ENCODE peak calls at places on chromosomes 5 and 9, in seven cellular contexts. M is GM23248; C is CD4-positive, CD25-positive, alpha-beta regulatory T cell; K is cardiac muscle cell; L is lung; V is colonic mucosa; X is MM.1S. F is an unnamed sample. For H3K4me1 and H3K9me3, the result is how much of the 10 kb centered on the place peaks cover.

GRCh38 chr5:84382363-84383295 is 2.1 kb downstream of the EDIL3 start:
- DNase-seq in X (no peak), L (no peak), M (peak), K (peak), V (peak), C (no peak), F (no peak)

GRCh38 chr5:149809919-149810691 is 80.0 kb downstream of the PPARGC1B start:
- DNase-seq in K (no peak), M (no peak), L (peak), V (no peak), C (no peak), X (no peak), F (no peak)

GRCh38 chr9:126378761-126379160 is 52.1 kb downstream of the MVB12B start:
- DNase-seq in L (no peak), V (peak), X (no peak), M (no peak), K (no peak), C (no peak), F (no peak)

GRCh38 chr5:102781359-102781758 is 26.3 kb downstream of the PAM start:
- DNase-seq in V (no peak), K (no peak), C (no peak), M (no peak), L (no peak), X (no peak), F (no peak)

GRCh38 chr9:124723352-124723751 is 47.8 kb downstream of the NR6A1 start:
- DNase-seq in V (no peak), X (no peak), C (no peak), L (no peak), M (no peak), K (no peak), F (no peak)

GRCh38 chr9:26477963-26478362 is 414.6 kb downstream of the CAAP1 start:
- DNase-seq in C (no peak), X (no peak), K (no peak), L (no peak), V (no peak), M (no peak), F (no peak)

GRCh38 chr9:4965174-4965821 is 19.8 kb upstream of the JAK2 start:
- DNase-seq in X (no peak), K (no peak), M (no peak), C (no peak), L (no peak), V (no peak), F (no peak)

GRCh38 chr9:37715991-37716505 is 37.6 kb upstream of the TRMT10B start:
- DNase-seq in C (no peak), V (no peak), K (no peak), L (no peak), X (no peak), M (no peak), F (no peak)

GRCh38 chr5:172801184-172801671 is 30.2 kb upstream of the DUSP1 start:
- DNase-seq in M (peak), K (peak), V (no peak), X (no peak), L (no peak), C (no peak), F (peak)

GRCh38 chr9:86406366-86406765 is 52.2 kb upstream of the TUT7 start:
- DNase-seq in C (no peak), X (no peak), L (no peak), K (peak), V (no peak), M (peak), F (peak)

GRCh38 chr5:176747670-176748072 is 62.7 kb upstream of the UNC5A start:
- DNase-seq in L (no peak), V (peak), C (no peak), K (no peak), X (no peak), M (no peak), F (no peak)

GRCh38 chr9:754150-754931 is 87.2 kb upstream of the DMRT1 start:
- DNase-seq in C (no peak), K (no peak), L (no peak), V (no peak), X (no peak), M (no peak), F (no peak)

GRCh38 chr9:78821126-78821822 is 524.3 kb downstream of the PSAT1 start:
- DNase-seq in V (no peak), L (no peak), C (no peak), M (peak), X (peak), K (peak), F (peak)

GRCh38 chr9:20442461-20443319 is 179.6 kb downstream of the MLLT3 start:
- DNase-seq in V (no peak), L (no peak), K (no peak), X (no peak), M (no peak), C (no peak), F (no peak)

GRCh38 chr5:55159763-55160492 is at the start of gene GPX8:
- DNase-seq in M (peak), C (no peak), X (peak), V (peak), L (no peak), K (peak), F (no peak)

GRCh38 chr5:73701566-73701965 is 75.6 kb downstream of the ARHGEF28 start:
- DNase-seq in V (no peak), X (no peak), C (no peak), K (no peak), L (no peak), M (peak), F (peak)

GRCh38 chr9:133168432-133168831 is 4.7 kb upstream of the GBGT1 start:
- DNase-seq in L (no peak), V (peak), M (peak), C (no peak), X (no peak), K (no peak), F (no peak)

GRCh38 chr9:24616858-24617257 is 71.2 kb upstream of the IZUMO3 start:
- DNase-seq in X (no peak), M (no peak), C (no peak), V (no peak), K (no peak), L (no peak), F (no peak)

GRCh38 chr5:63963080-63963735 is 963 bp upstream of the HTR1A start:
- DNase-seq in K (peak), X (peak), C (no peak), L (peak), V (peak), M (peak), F (peak)

GRCh38 chr9:74598874-74599273 is 101.7 kb downstream of the RORB start:
- DNase-seq in C (no peak), K (no peak), V (no peak), M (no peak), X (no peak), L (no peak), F (no peak)

GRCh38 chr5:113082547-113082905 is 105.9 kb downstream of the DCP2 start:
- DNase-seq in L (no peak), V (no peak), C (no peak), M (no peak), X (no peak), K (no peak), F (no peak)

GRCh38 chr5:96219580-96220281 is 213.3 kb downstream of the PCSK1 start:
- DNase-seq in K (peak), L (no peak), X (no peak), C (no peak), V (no peak), M (peak), F (no peak)

GRCh38 chr9:88481933-88482332 is 53.0 kb upstream of the NXNL2 start:
- DNase-seq in K (no peak), C (no peak), V (no peak), X (no peak), L (no peak), M (no peak), F (no peak)

GRCh38 chr9:119639287-119639955 is 270.2 kb upstream of the BRINP1 start:
- DNase-seq in V (no peak), L (no peak), K (no peak), M (peak), X (no peak), C (no peak), F (no peak)

GRCh38 chr9:134325096-134325812 is 1.0 kb upstream of the RXRA start:
- DNase-seq in L (peak), C (no peak), M (peak), X (peak), V (peak), K (peak), F (no peak)

GRCh38 chr9:112437406-112437805 is 49.2 kb upstream of the KIAA1958 start:
- DNase-seq in V (no peak), C (no peak), L (no peak), K (no peak), M (no peak), X (no peak), F (no peak)

GRCh38 chr9:13267743-13268142 is 11.7 kb downstream of the MPDZ start:
- DNase-seq in V (no peak), X (no peak), L (no peak), C (no peak), K (peak), M (peak), F (no peak)

GRCh38 chr5:149792963-149793362 is 62.9 kb downstream of the PPARGC1B start:
- DNase-seq in X (no peak), K (no peak), V (no peak), M (peak), L (no peak), C (no peak), F (no peak)

GRCh38 chr9:87581513-87581912 is 83.8 kb downstream of the DAPK1 start:
- DNase-seq in C (no peak), L (no peak), X (no peak), M (no peak), K (peak), V (no peak), F (no peak)

GRCh38 chr5:180802325-180803180 is at the start of gene MGAT1:
- DNase-seq in M (peak), X (peak), C (peak), L (peak), K (peak), V (peak), F (no peak)

GRCh38 chr5:68129364-68129763 is 86.2 kb upstream of the PIK3R1 start:
- DNase-seq in K (no peak), L (no peak), C (no peak), X (no peak), V (no peak), M (no peak), F (no peak)

GRCh38 chr5:61673007-61673735 is 341.1 kb downstream of the ZSWIM6 start:
- DNase-seq in X (no peak), K (no peak), C (no peak), M (peak), L (no peak), V (peak), F (no peak)

GRCh38 chr9:89878687-89879086 is 273.9 kb downstream of the GADD45G start:
- DNase-seq in C (no peak), X (no peak), L (peak), K (no peak), M (no peak), V (no peak), F (no peak)

GRCh38 chr5:94159144-94159543 is 417.7 kb upstream of the POU5F2 start:
- DNase-seq in X (no peak), C (no peak), L (no peak), K (no peak), V (no peak), M (peak), F (no peak)

GRCh38 chr9:133532937-133533668 is 1.4 kb upstream of the ADAMTSL2 start:
- DNase-seq in V (peak), X (peak), C (peak), M (peak), L (peak), K (peak), F (no peak)

GRCh38 chr5:149172261-149172660 is 31.0 kb downstream of the ABLIM3 start:
- DNase-seq in L (no peak), C (no peak), M (peak), X (no peak), V (no peak), K (peak), F (peak)

GRCh38 chr5:146703899-146704298 is 174.7 kb downstream of the PPP2R2B start:
- DNase-seq in C (no peak), K (no peak), M (peak), X (no peak), V (no peak), L (no peak), F (peak)

GRCh38 chr5:92424785-92425426 is 1041.8 kb upstream of the ARRDC3 start:
- DNase-seq in M (no peak), C (no peak), K (no peak), V (no peak), X (no peak), L (no peak), F (no peak)

GRCh38 chr9:69809304-69809863 is 11.2 kb upstream of the CFAP95 start:
- DNase-seq in K (peak), V (no peak), C (no peak), X (no peak), L (no peak), M (peak), F (no peak)
- H3K4me3 ChIP-seq in K (no peak), V (no peak), C (no peak), X (no peak), L (no peak), M (no peak), F (no peak)

GRCh38 chr5:143397302-143398052 is 6.0 kb downstream of the NR3C1 start:
- DNase-seq in C (no peak), L (no peak), M (no peak), X (peak), V (no peak), K (no peak), F (no peak)
- H3K4me1 ChIP-seq in C (half or more), L (under half), M (under half), X (under half), V (under half), K (under half), F (under half)

DNA sequence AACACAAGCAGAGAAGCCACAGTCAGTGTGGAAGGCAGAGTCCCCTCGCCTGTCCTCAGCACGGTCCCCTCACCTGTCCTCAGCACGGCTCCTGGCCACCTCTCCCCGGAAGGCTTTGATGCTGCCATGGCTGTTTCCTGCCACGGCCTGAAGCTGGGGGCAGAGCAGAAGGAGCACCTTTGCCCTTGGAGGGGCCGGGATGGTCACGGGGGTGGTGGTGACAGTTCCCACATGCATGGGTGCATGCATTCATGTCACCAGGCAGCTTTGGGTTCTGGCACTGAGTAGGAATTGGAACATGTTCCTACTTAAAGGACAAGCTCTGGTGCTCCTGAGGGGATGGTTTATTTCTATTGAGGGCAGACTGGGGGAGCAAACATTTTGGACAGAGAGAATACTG is 57.8 kb upstream of the PHYKPL start:
- DNase-seq in K (no peak), M (no peak), X (no peak), C (no peak), L (no peak), V (no peak), F (no peak)
- H3K9me3 ChIP-seq in K (under half), M (under half), X (under half), C (under half), L (under half), V (under half), F (under half)

DNA sequence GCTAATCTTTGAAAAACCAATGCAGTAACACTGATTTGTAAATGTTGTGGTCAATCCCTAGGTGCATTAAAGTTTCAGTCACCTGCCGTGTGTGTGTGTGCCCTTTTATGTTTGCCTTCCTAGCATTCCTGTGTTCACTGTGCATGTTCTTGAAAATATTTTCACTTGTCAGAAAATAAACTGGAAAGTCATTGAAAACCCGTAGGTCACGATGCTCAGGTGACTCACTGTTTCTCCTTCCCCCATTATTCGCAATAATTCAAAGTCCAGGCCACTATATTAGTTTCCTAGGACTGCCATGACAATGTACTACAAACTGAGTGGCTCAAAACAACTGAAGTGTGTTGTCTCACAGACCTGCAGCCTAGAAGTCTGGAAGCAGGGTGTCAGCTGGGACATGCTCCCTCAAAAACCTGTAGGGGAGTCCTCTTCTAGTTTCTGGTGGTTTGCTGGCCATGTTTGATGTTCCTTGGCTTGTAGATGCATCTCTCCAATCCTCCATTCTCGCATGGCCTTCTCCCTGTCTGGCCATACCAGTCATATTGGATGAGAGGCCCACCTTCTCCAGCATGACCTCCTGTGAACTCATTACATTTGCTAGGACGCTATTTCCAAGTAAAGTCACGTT is 29.3 kb downstream of the MARVELD2 start:
- DNase-seq in K (no peak), M (no peak), C (no peak), V (no peak), X (no peak), L (peak), F (no peak)
- H3K4me3 ChIP-seq in K (no peak), M (no peak), C (no peak), V (no peak), X (no peak), L (no peak), F (no peak)

GRCh38 chr5:65927497-65928340 is 1.3 kb downstream of the ERBIN start:
- DNase-seq in X (peak), L (no peak), V (peak), K (peak), C (peak), M (peak), F (no peak)
- H3K4me1 ChIP-seq in X (under half), L (under half), V (under half), K (under half), C (under half), M (under half), F (under half)

GRCh38 chr9:137971477-137972138 is 94.0 kb downstream of the CACNA1B start:
- DNase-seq in L (no peak), K (no peak), C (no peak), X (no peak), M (no peak), V (no peak), F (no peak)

GRCh38 chr9:137972355-137972987 is 94.9 kb downstream of the CACNA1B start:
- DNase-seq in C (no peak), L (no peak), K (no peak), M (no peak), V (no peak), X (no peak), F (no peak)

GRCh38 chr9:137969685-137970084 is 92.1 kb downstream of the CACNA1B start:
- DNase-seq in K (no peak), M (no peak), V (no peak), L (no peak), X (no peak), C (no peak), F (no peak)

GRCh38 chr9:137970098-137970497 is 92.5 kb downstream of the CACNA1B start:
- DNase-seq in K (no peak), L (no peak), C (no peak), X (no peak), V (no peak), M (no peak), F (no peak)

DNA sequence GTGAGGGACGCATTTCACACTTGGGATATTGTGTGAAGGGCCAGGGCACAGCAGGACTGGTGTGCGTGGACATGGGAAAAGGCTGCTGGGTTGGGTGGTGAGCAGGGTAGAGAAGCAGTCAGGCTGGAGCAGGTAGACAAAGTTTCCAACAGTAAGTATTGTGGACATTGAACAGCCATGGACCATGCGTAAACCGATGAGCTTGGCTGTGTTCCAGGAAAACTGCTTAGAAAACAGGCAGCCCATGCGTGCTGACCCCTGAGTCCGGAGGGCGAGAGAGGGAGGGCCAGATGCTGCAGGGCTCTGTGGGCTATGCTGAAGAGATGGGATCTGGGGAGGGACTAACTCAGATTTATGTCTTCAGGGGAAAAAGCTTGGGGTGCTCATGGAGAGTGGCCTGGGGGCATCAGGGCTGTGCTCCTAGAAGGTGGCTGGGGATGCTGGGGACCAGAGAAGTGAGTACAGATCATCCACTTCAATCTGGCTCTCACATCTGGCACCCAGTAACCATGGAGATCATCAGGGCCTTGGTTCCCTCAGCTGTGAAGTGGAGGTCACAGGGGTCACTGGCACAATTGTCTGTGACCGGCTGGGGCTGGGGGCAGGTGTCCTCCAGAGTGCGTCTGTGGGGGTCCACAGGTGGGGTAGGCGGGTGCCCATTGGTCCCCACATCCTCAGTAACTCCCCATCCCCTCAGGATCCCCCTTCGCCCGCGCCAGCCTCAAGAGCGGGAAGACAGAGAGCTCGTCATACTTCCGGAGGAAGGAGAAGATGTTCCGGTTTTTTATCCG is 93.3 kb downstream of the CACNA1B start:
- DNase-seq in K (no peak), M (no peak), X (no peak), V (no peak), C (no peak), L (no peak), F (no peak)
- H3K9me3 ChIP-seq in K (under half), M (under half), X (under half), V (under half), C (under half), L (under half), F (under half)

GRCh38 chr5:31963961-31964360 is 210.2 kb downstream of the GOLPH3 start:
- DNase-seq in L (no peak), C (no peak), V (no peak), K (no peak), X (no peak), M (no peak), F (no peak)

GRCh38 chr5:31962928-31963327 is 211.2 kb downstream of the GOLPH3 start:
- DNase-seq in C (no peak), M (peak), K (no peak), V (no peak), X (no peak), L (peak), F (no peak)

GRCh38 chr5:31965227-31965626 is 208.9 kb downstream of the GOLPH3 start:
- DNase-seq in K (no peak), V (no peak), M (no peak), X (no peak), L (no peak), C (no peak), F (no peak)

GRCh38 chr5:31963358-31963757 is 210.8 kb downstream of the GOLPH3 start:
- DNase-seq in K (no peak), L (no peak), M (no peak), C (no peak), V (no peak), X (no peak), F (no peak)

DNA sequence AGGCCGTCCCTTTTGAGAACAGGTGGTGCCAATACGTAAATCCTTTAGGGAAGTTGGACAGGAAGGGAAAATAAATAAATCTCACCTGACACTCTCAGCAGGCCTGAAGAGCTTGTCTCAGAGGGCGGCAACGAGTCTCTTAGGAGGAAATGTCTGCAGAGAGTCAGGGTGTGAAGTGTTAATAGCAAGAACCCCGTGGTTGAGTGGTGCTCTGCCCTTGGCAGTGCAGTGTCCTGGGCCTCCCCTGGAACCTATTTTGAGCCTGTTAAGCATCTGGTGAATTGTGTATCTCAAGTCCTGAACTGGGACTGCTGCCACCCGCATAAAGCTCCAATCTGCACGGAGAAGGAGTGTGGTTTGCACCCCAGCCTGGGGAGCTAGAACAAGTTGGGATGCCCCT is 211.8 kb downstream of the GOLPH3 start:
- DNase-seq in X (no peak), K (no peak), M (no peak), L (peak), C (no peak), V (no peak), F (no peak)
- H3K4me3 ChIP-seq in X (no peak), K (no peak), M (no peak), L (no peak), C (no peak), V (no peak), F (no peak)